ENCODE peak calls at places on chromosomes 16 and 17, in four cellular contexts. S is AG09319; J is stimulated activated naive CD4-positive, alpha-beta T cell; M is CD8-positive, alpha-beta T cell. O is an unnamed sample.

GRCh38 chr17:30928584-30928983 is 6.8 kb downstream of the ADAP2 start:
- DNase-seq in J (no peak), S (no peak), M (no peak), O (no peak)

GRCh38 chr17:65515512-65515911 is 45.9 kb downstream of the AXIN2 start:
- DNase-seq in S (no peak), M (no peak), J (no peak), O (no peak)

GRCh38 chr17:9308069-9308468 is 267.6 kb downstream of the STX8 start:
- DNase-seq in S (no peak), M (no peak), J (no peak), O (no peak)

GRCh38 chr16:8372141-8372540 is 218.2 kb downstream of the TMEM114 start:
- DNase-seq in J (no peak), M (no peak), S (no peak), O (no peak)

GRCh38 chr17:38598536-38598935 is 7.2 kb downstream of the SRCIN1 start:
- DNase-seq in J (no peak), M (no peak), S (no peak), O (no peak)

GRCh38 chr17:33291248-33292183 is 1.6 kb downstream of the ASIC2 start:
- DNase-seq in J (no peak), M (no peak), S (no peak), O (peak; percentile 17)

GRCh38 chr17:35847633-35848373 is 20.9 kb downstream of the HEATR9 start:
- DNase-seq in S (no peak), M (no peak), J (no peak), O (no peak)

GRCh38 chr17:67386965-67387551 is 10.0 kb downstream of the PITPNC1 start:
- DNase-seq in S (no peak), J (peak; percentile 31), M (peak; percentile 48), O (peak; percentile 71)

GRCh38 chr17:35210741-35211140 is 16.5 kb upstream of the SLC35G3 start:
- DNase-seq in S (no peak), J (peak; percentile 21), M (no peak), O (peak; percentile 69)

GRCh38 chr17:57935833-57936807 is 19.1 kb downstream of the CUEDC1 start:
- DNase-seq in M (no peak), J (no peak), S (no peak), O (no peak)

GRCh38 chr16:73068546-73069401 is 20.8 kb upstream of the ZFHX3 start:
- DNase-seq in M (no peak), J (no peak), S (peak; percentile 59), O (no peak)